ENCODE peak calls at places on chromosomes 1 and 21, in ten cellular contexts. P is BJ; C is CD8-positive, alpha-beta T cell; A is GM23248; B is psoas muscle; G is cardiac muscle cell; M is fibroblast of villous mesenchyme; D is NCI-H2081; T is coronary artery; R is HFFc6. V is an unnamed sample.

GRCh38 chr1:27886353-27886679 is 14.0 kb downstream of the THEMIS2 start:
- DNase-seq in P (no peak), C (no peak), A (no peak), B (no peak), G (no peak), M (no peak), D (no peak), T (no peak), R (no peak), V (no peak)

GRCh38 chr21:36563301-36563926 is 83.5 kb upstream of the CLDN14 start:
- DNase-seq in P (no peak), C (no peak), A (no peak), B (no peak), G (no peak), M (peak; percentile 6), D (no peak), T (no peak), R (no peak), V (peak; percentile 63)

GRCh38 chr1:79603862-79604261 is 597.3 kb upstream of the ADGRL4 start:
- DNase-seq in P (peak; percentile 43), C (no peak), A (peak; percentile 48), B (no peak), G (peak; percentile 89), M (peak; percentile 10), D (no peak), T (no peak), R (peak; percentile 59), V (peak; percentile 77)

GRCh38 chr1:73180661-73181540 is 898.6 kb upstream of the NEGR1 start:
- DNase-seq in P (no peak), C (no peak), A (no peak), B (peak; percentile 47), G (no peak), M (no peak), D (no peak), T (no peak), R (no peak), V (no peak)

GRCh38 chr1:75791022-75791421 is 5.0 kb downstream of the RABGGTB start:
- DNase-seq in P (no peak), C (no peak), A (peak; percentile 42), B (no peak), G (no peak), M (peak; percentile 51), D (no peak), T (no peak), R (no peak), V (no peak)

GRCh38 chr1:66248746-66249145 is 285.2 kb upstream of the SGIP1 start:
- DNase-seq in P (no peak), C (no peak), A (no peak), B (no peak), G (no peak), M (peak; percentile 68), D (no peak), T (no peak), R (no peak), V (no peak)

GRCh38 chr1:147079400-147080012 is 92.8 kb downstream of the PRKAB2 start:
- DNase-seq in P (no peak), C (no peak), A (no peak), B (no peak), G (no peak), M (no peak), D (no peak), T (no peak), R (no peak), V (no peak)

GRCh38 chr1:93180723-93181613 is at the start of gene CCDC18:
- DNase-seq in P (no peak), C (peak; percentile 34), A (peak; percentile 75), B (no peak), G (peak; percentile 42), M (peak; percentile 60), D (peak; percentile 34), T (no peak), R (peak; percentile 58), V (peak; percentile 8)

GRCh38 chr1:198109316-198109715 is 47.5 kb upstream of the NEK7 start:
- DNase-seq in P (no peak), C (no peak), A (no peak), B (no peak), G (no peak), M (no peak), D (no peak), T (no peak), R (no peak), V (no peak)

GRCh38 chr1:155207578-155208405 is at the start of gene THBS3:
- DNase-seq in P (no peak), C (no peak), A (peak; percentile 60), B (peak; percentile 76), G (peak; percentile 50), M (no peak), D (peak; percentile 74), T (peak; percentile 87), R (no peak), V (peak; percentile 37)

GRCh38 chr1:52288286-52288685 is 77.7 kb downstream of the CC2D1B start:
- DNase-seq in P (no peak), C (no peak), A (peak; percentile 54), B (no peak), G (peak; percentile 25), M (peak; percentile 17), D (no peak), T (no peak), R (peak; percentile 40), V (peak; percentile 44)

GRCh38 chr1:111717450-111717849 is 21.7 kb downstream of the INKA2 start:
- DNase-seq in P (no peak), C (no peak), A (no peak), B (no peak), G (no peak), M (no peak), D (no peak), T (no peak), R (no peak), V (no peak)

GRCh38 chr1:207336559-207337467 is 15.3 kb downstream of the CD55 start:
- DNase-seq in P (no peak), C (no peak), A (no peak), B (no peak), G (no peak), M (no peak), D (no peak), T (no peak), R (peak; percentile 6), V (no peak)

GRCh38 chr21:36104306-36105300 is 30.3 kb upstream of the CBR3 start:
- DNase-seq in P (no peak), C (peak; percentile 48), A (peak; percentile 21), B (peak; percentile 72), G (peak; percentile 64), M (peak; percentile 44), D (no peak), T (no peak), R (no peak), V (peak; percentile 25)

GRCh38 chr1:61247881-61248752 is 165.8 kb downstream of the NFIA start:
- DNase-seq in P (no peak), C (no peak), A (no peak), B (no peak), G (peak; percentile 49), M (peak; percentile 28), D (no peak), T (no peak), R (no peak), V (no peak)

GRCh38 chr1:12570291-12570690 is 47.7 kb downstream of the DHRS3 start:
- DNase-seq in P (no peak), C (no peak), A (no peak), B (no peak), G (no peak), M (no peak), D (no peak), T (no peak), R (no peak), V (no peak)

GRCh38 chr21:36047139-36047538 is 13.2 kb downstream of the SETD4 start:
- DNase-seq in P (no peak), C (no peak), A (no peak), B (no peak), G (no peak), M (no peak), D (no peak), T (no peak), R (no peak), V (no peak)

GRCh38 chr1:165635329-165635728 is 4.3 kb downstream of the MGST3 start:
- DNase-seq in P (no peak), C (no peak), A (no peak), B (no peak), G (peak; percentile 48), M (no peak), D (no peak), T (no peak), R (no peak), V (peak; percentile 46)

GRCh38 chr1:93620841-93621210 is 60.8 kb downstream of the BCAR3 start:
- DNase-seq in P (no peak), C (no peak), A (peak; percentile 39), B (no peak), G (peak; percentile 36), M (no peak), D (no peak), T (no peak), R (no peak), V (peak; percentile 53)

GRCh38 chr1:5594056-5594956 is 397.9 kb downstream of the NPHP4 start:
- DNase-seq in P (no peak), C (no peak), A (no peak), B (no peak), G (no peak), M (no peak), D (no peak), T (peak; percentile 55), R (no peak), V (no peak)

GRCh38 chr21:45640888-45641479 is 2.5 kb upstream of the PCBP3 start:
- DNase-seq in P (no peak), C (no peak), A (peak; percentile 87), B (no peak), G (peak; percentile 87), M (peak; percentile 71), D (no peak), T (no peak), R (no peak), V (peak; percentile 63)

GRCh38 chr21:33976980-33977720 is 61.5 kb upstream of the ATP5PO start:
- DNase-seq in P (no peak), C (no peak), A (no peak), B (no peak), G (no peak), M (peak; percentile 23), D (no peak), T (no peak), R (no peak), V (no peak)

GRCh38 chr1:225396357-225396756 is 31.5 kb downstream of the LBR start:
- DNase-seq in P (no peak), C (no peak), A (no peak), B (no peak), G (no peak), M (no peak), D (no peak), T (no peak), R (no peak), V (no peak)

GRCh38 chr1:163035791-163036249 is 33.3 kb upstream of the RGS4 start:
- DNase-seq in P (peak; percentile 82), C (no peak), A (peak; percentile 96), B (no peak), G (peak; percentile 55), M (peak; percentile 60), D (peak; percentile 24), T (no peak), R (peak; percentile 96), V (peak; percentile 87)

GRCh38 chr21:43291347-43291950 is 122.6 kb downstream of the CRYAA start:
- DNase-seq in P (no peak), C (no peak), A (no peak), B (no peak), G (no peak), M (no peak), D (no peak), T (no peak), R (no peak), V (no peak)

V was measured in AG10803.